ENCODE peak calls at places on chromosomes 1 and 21, in six cellular contexts. K is stimulated activated CD4-positive, alpha-beta T cell treated with anti-CD3 and anti-CD28 coated beads, Interleukin-4, amount 100 ng/mL, for 48 hours; H is skeletal muscle cell; U is stimulated activated CD8-positive, alpha-beta memory T cell treated with anti-CD3 and anti-CD28 coated beads, Interleukin-2, amount 100 ng/mL, for 48 hours; Q is neural crest cell; D is upper lobe of right lung. A is an unnamed sample.

GRCh38 chr1:12447849-12448312 is 170.1 kb downstream of the DHRS3 start:
- DNase-seq in K (no peak), H (no peak), U (no peak), Q (no peak), D (no peak), A (no peak)

GRCh38 chr1:216144661-216145450 is 278.4 kb downstream of the USH2A start:
- DNase-seq in K (no peak), H (no peak), U (no peak), Q (no peak), D (no peak), A (no peak)

GRCh38 chr1:223810586-223810985 is 35.2 kb downstream of the TP53BP2 start:
- DNase-seq in K (no peak), H (no peak), U (no peak), Q (no peak), D (no peak), A (no peak)

GRCh38 chr1:23618586-23619083 is 59.3 kb upstream of the ID3 start:
- DNase-seq in K (no peak), H (no peak), U (no peak), Q (no peak), D (no peak), A (no peak)

GRCh38 chr1:176601358-176601757 is 138.4 kb downstream of the PAPPA2 start:
- DNase-seq in K (no peak), H (no peak), U (no peak), Q (no peak), D (no peak), A (no peak)

GRCh38 chr1:245654460-245655050 is 499.8 kb downstream of the KIF26B start:
- DNase-seq in K (no peak), H (no peak), U (no peak), Q (no peak), D (no peak), A (no peak)

GRCh38 chr1:197782719-197783328 is 7.5 kb upstream of the DENND1B start:
- DNase-seq in K (no peak), H (no peak), U (no peak), Q (no peak), D (no peak), A (no peak)

GRCh38 chr21:41706678-41707077 is 60.2 kb downstream of the RIPK4 start:
- DNase-seq in K (peak), H (no peak), U (peak), Q (no peak), D (no peak), A (no peak)

GRCh38 chr21:33537212-33537611 is 4.7 kb downstream of the GART start:
- DNase-seq in K (no peak), H (no peak), U (no peak), Q (no peak), D (no peak), A (no peak)

GRCh38 chr1:41046347-41046775 is 24.8 kb upstream of the SLFNL1 start:
- DNase-seq in K (no peak), H (no peak), U (no peak), Q (no peak), D (peak), A (no peak)

GRCh38 chr1:201468501-201468843 is 516 bp downstream of the PHLDA3 start:
- DNase-seq in K (no peak), H (no peak), U (no peak), Q (peak), D (peak), A (no peak)

GRCh38 chr1:189659731-189660130 is 817.9 kb downstream of the BRINP3 start:
- DNase-seq in K (no peak), H (no peak), U (no peak), Q (no peak), D (no peak), A (no peak)

GRCh38 chr1:214425723-214426419 is 125.5 kb downstream of the PTPN14 start:
- DNase-seq in K (no peak), H (no peak), U (no peak), Q (no peak), D (no peak), A (no peak)

GRCh38 chr21:42222386-42222785 is 3.4 kb downstream of the ABCG1 start:
- DNase-seq in K (no peak), H (no peak), U (no peak), Q (no peak), D (no peak), A (no peak)

A was measured in GM19239.